ENCODE peak calls at places on chromosomes 5 and 9, in four cellular contexts. U is AG09319, M is NB4, R is AG09309. C is an unnamed sample.
A peak's percentile ranks its signal among the peaks of the same experiment; 100 is the strongest.

GRCh38 chr9:105835721-105836120 is 141.4 kb downstream of the TMEM38B start:
- DNase-seq in U (no peak), R (no peak), M (no peak), C (no peak)

GRCh38 chr5:113480243-113480642 is 8.0 kb downstream of the MCC start:
- DNase-seq in U (no peak), R (no peak), M (no peak), C (no peak)

GRCh38 chr9:124259273-124260078 is 1.7 kb downstream of the NEK6 start:
- DNase-seq in R (peak; percentile 63), M (peak; percentile 59), U (peak; percentile 67), C (peak; percentile 80)

GRCh38 chr5:68243681-68244080 is 28.1 kb downstream of the PIK3R1 start:
- DNase-seq in M (peak; percentile 50), R (no peak), U (no peak), C (no peak)

GRCh38 chr5:52996966-52997365 is 7.8 kb downstream of the ITGA2 start:
- DNase-seq in M (no peak), U (no peak), R (no peak), C (no peak)

GRCh38 chr5:54742417-54742889 is 224.9 kb downstream of the SNX18 start:
- DNase-seq in M (no peak), U (no peak), R (peak; percentile 34), C (peak; percentile 80)

GRCh38 chr5:72032769-72033168 is 74.5 kb upstream of the MAP1B start:
- DNase-seq in U (no peak), R (no peak), M (no peak), C (no peak)

GRCh38 chr5:90345684-90346083 is 63.9 kb downstream of the CETN3 start:
- DNase-seq in R (no peak), M (no peak), U (no peak), C (no peak)

GRCh38 chr9:98607152-98607551 is 101.6 kb downstream of the GABBR2 start:
- DNase-seq in M (no peak), R (no peak), U (no peak), C (no peak)

DNA sequence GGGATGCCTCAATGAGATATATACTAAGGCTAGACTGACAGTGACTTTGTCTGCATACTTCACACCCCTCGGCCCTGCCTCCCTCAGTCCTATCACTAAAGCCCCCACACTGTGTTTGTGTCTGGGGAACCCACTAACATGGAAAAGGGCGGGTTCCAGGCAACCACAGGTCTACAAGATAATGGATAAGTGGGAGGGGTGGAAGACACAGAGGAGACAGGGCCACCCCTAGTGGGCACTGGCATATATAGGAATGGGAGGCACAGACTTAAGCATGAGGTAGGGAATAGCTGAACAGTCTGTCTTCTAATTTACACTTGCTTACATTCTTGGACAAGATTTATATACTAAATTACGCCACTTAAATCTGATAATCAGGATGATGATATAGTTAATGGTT is 74.0 kb downstream of the SLIT3 start:
- DNase-seq in R (no peak), U (no peak), M (no peak), C (no peak)
- TF ChIP-seq CTCF in R (peak; percentile 7), U (no peak), M (no peak), C (no peak)

DNA sequence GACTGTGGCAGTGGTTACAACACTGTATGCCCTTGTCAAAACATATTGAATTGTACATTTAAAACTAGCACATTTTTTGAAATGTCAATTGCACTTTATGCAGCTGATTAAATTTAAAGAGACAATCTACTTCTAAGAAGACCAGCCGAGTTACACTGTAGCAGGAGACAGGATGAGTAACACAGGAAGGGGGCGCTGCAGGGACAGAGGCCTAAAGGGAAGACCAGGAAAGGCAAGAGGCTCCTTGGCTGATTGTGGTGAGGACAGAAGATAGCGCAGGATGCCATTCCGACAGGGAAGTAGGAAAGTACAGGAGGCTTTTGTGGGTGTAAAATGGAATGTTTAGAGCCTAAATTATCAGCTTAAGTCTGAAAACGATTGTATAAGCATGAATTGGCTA is 28.2 kb upstream of the PPP2R2B start:
- DNase-seq in M (peak; percentile 9), U (no peak), R (no peak), C (no peak)
- TF ChIP-seq CTCF in M (peak; percentile 15), U (no peak), R (peak; percentile 9), C (no peak)

DNA sequence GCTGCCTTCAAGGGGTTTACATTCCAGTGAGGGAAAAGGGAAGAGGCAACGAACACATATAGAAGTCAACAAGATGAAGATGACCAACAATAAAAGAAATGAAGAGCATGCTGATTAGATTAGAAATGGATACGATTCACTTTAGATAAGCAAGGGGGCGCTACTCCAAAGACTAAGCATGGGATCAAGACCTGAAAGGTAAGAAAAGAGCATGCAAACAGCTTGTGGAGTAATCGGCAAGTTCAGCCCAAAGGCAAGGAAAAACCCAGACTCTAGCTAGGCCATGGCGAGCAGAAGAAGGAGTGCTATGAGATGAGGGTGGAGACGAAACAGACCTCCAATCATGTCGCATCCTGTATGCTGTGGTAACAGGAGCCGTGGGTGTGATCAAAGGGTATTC is 124.4 kb downstream of the FANCC start:
- DNase-seq in U (no peak), M (peak; percentile 6), R (no peak), C (no peak)
- TF ChIP-seq CTCF in U (no peak), M (no peak), R (no peak), C (peak; percentile 51)

GRCh38 chr5:83513081-83513480 is 41.5 kb downstream of the VCAN start:
- DNase-seq in M (no peak), R (no peak), U (no peak), C (no peak)

GRCh38 chr5:83516361-83516760 is 44.8 kb downstream of the VCAN start:
- DNase-seq in M (no peak), R (no peak), U (no peak), C (no peak)

GRCh38 chr5:83513491-83513890 is 41.9 kb downstream of the VCAN start:
- DNase-seq in R (no peak), U (no peak), M (no peak), C (no peak)

GRCh38 chr5:83518676-83519075 is 47.1 kb downstream of the VCAN start:
- DNase-seq in M (no peak), U (no peak), R (no peak), C (no peak)

GRCh38 chr5:83516962-83517750 is 45.6 kb downstream of the VCAN start:
- DNase-seq in M (no peak), R (no peak), U (no peak), C (no peak)
- TF ChIP-seq CTCF in M (no peak), R (peak; percentile 21), U (peak; percentile 37), C (peak; percentile 60)